ENCODE peak calls at places on chromosomes 6 and 20, in four cellular contexts. B is OCI-LY7, I is fibroblast of lung, E is GM23248. W is an unnamed sample.

GRCh38 chr6:16496210-16496609 is 257.8 kb downstream of the GMPR start:
- DNase-seq in B (no peak), E (no peak), I (no peak), W (no peak)

GRCh38 chr6:147654103-147654845 is 145.8 kb downstream of the SAMD5 start:
- DNase-seq in E (no peak), I (peak; percentile 45), B (no peak), W (no peak)

GRCh38 chr20:44593721-44594120 is 11.3 kb downstream of the PKIG start:
- DNase-seq in E (no peak), I (no peak), B (no peak), W (peak; percentile 16)

GRCh38 chr6:3001773-3002293 is 2.1 kb downstream of the NQO2 start:
- DNase-seq in I (peak; percentile 70), B (peak; percentile 18), E (peak; percentile 93), W (peak; percentile 89)

GRCh38 chr6:84065718-84066290 is 32.2 kb downstream of the MRAP2 start:
- DNase-seq in B (no peak), E (peak; percentile 75), I (peak; percentile 77), W (peak; percentile 25)

GRCh38 chr20:51403465-51404220 is 138.9 kb downstream of the NFATC2 start:
- DNase-seq in I (no peak), E (no peak), B (no peak), W (no peak)

GRCh38 chr6:119129148-119129967 is 50.9 kb upstream of the FAM184A start:
- DNase-seq in B (peak; percentile 72), I (peak; percentile 68), E (peak; percentile 69), W (peak; percentile 75)

GRCh38 chr6:8549381-8549780 is 114.0 kb upstream of the SLC35B3 start:
- DNase-seq in B (no peak), I (no peak), E (no peak), W (no peak)

GRCh38 chr6:82015043-82015442 is 232.5 kb downstream of the IBTK start:
- DNase-seq in I (peak; percentile 32), B (no peak), E (peak; percentile 71), W (peak; percentile 61)

GRCh38 chr6:36834576-36835293 is 4.5 kb downstream of the CPNE5 start:
- DNase-seq in B (no peak), E (no peak), I (no peak), W (no peak)

GRCh38 chr20:63488331-63489251 is 10.3 kb downstream of the EEF1A2 start:
- DNase-seq in B (no peak), E (no peak), I (no peak), W (no peak)

GRCh38 chr20:20410678-20411077 is 42.8 kb downstream of the INSM1 start:
- DNase-seq in E (no peak), B (no peak), I (peak; percentile 20), W (no peak)

GRCh38 chr20:44585042-44585968 is 2.9 kb downstream of the PKIG start:
- DNase-seq in E (no peak), I (no peak), B (peak; percentile 76), W (no peak)

GRCh38 chr6:136927313-136927712 is 5.2 kb downstream of the SLC35D3 start:
- DNase-seq in B (peak; percentile 13), I (no peak), E (no peak), W (peak; percentile 6)

GRCh38 chr20:50930139-50931047 is 844 bp downstream of the ADNP start:
- DNase-seq in E (peak; percentile 64), I (no peak), B (peak; percentile 53), W (no peak)

GRCh38 chr6:149895702-149896310 is 2.1 kb downstream of the RAET1E start:
- DNase-seq in E (peak; percentile 82), I (peak; percentile 75), B (no peak), W (peak; percentile 90)

GRCh38 chr6:52964318-52964717 is 30.8 kb downstream of the GSTA4 start:
- DNase-seq in E (no peak), I (no peak), B (no peak), W (no peak)

GRCh38 chr6:27281105-27281539 is 31.0 kb downstream of the POM121L2 start:
- DNase-seq in I (no peak), B (no peak), E (no peak), W (no peak)

GRCh38 chr20:10671221-10671849 is 2.5 kb downstream of the JAG1 start:
- DNase-seq in B (peak; percentile 28), I (peak; percentile 85), E (peak; percentile 96), W (peak; percentile 95)

GRCh38 chr6:163214259-163214658 is 200.3 kb upstream of the QKI start:
- DNase-seq in E (no peak), B (no peak), I (no peak), W (no peak)

GRCh38 chr6:163218361-163218894 is 196.1 kb upstream of the QKI start:
- DNase-seq in I (no peak), E (no peak), B (no peak), W (no peak)
- H2AFZ ChIP-seq in I (no peak overlapping the region), E (no peak overlapping the region), B (no peak overlapping the region), W (no peak overlapping the region)

DNA sequence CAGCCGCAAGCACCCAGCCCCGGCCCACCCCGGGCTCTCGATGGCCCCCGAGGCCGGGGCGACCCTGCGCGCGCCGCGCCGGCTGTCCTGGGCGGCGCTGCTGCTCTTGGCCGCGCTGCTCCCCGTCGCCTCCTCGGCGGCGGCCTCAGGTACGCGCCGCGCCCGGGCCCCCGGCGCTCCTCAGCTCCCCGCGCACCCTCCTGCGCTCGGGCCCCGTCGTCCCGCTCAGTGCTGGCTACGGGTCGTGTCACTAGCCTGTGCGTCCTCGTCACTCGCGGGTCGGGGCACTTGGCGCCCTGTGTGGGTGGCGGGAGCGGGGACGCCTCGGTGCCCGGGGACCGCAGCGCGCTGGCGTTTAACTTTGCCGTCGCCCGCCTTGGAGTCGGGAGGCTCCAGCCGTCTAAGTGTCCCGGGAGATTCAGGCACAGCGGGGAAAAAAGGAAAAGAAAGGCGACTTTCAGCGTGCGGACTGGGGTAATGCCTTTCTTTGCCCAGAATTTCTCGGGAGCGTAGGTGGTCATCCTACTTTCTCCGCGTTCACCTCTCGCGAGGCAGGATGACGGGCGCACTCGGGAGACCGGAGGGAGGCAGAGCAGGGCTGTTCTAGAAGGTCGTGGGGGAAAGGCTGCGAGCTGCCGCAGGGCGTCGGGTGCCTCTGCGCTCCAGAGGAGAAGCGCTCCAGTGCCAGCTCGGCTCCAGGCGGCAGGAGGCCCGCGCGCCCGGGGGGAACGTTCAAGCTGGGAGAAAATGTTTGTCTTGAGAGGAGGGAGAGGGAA is 545 bp downstream of the FNDC1 start:
- DNase-seq in B (no peak), I (peak; percentile 61), E (peak; percentile 84), W (no peak)
- H2AFZ ChIP-seq in B (no peak overlapping the region), I (no peak overlapping the region), E (peak overlapping the region; percentile 86), W (no peak overlapping the region)

DNA sequence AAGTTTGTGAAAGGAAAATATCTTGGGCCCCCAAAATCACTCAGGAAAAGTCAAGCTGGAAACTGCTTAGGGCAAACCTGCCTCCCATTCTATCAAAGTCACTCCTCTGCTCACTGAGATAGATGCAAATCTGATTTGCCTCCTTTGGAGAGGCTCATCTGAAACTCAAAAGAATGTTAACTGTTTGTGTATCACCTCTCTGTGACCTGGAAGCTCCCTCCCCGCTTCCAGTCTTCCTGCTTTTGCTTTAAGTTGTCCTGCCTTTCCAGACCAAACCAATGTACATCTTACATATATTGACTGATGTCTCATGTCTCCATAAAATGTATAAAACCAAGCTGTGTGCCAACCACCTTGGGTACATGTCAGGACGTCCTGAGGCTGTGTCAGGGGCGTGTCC is 331.4 kb upstream of the QKI start:
- DNase-seq in B (no peak), E (no peak), I (no peak), W (no peak)
- H2AFZ ChIP-seq in B (no peak overlapping the region), E (no peak overlapping the region), I (no peak overlapping the region), W (no peak overlapping the region)

GRCh38 chr20:45902199-45902701 is 9.7 kb downstream of the PLTP start:
- DNase-seq in B (no peak), E (no peak), I (no peak), W (no peak)

GRCh38 chr20:45907219-45907948 is 4.6 kb downstream of the PLTP start:
- DNase-seq in I (no peak), E (no peak), B (no peak), W (no peak)

GRCh38 chr20:45904583-45905504 is 7.1 kb downstream of the PLTP start:
- DNase-seq in I (no peak), B (no peak), E (peak; percentile 18), W (peak; percentile 22)

GRCh38 chr20:45908086-45908485 is 3.9 kb downstream of the PLTP start:
- DNase-seq in E (no peak), I (no peak), B (no peak), W (no peak)

GRCh38 chr20:45905505-45906079 is 6.4 kb downstream of the PLTP start:
- DNase-seq in I (peak; percentile 87), E (peak; percentile 96), B (no peak), W (peak; percentile 99)
- H2AFZ ChIP-seq in I (no peak overlapping the region), E (no peak overlapping the region), B (no peak overlapping the region), W (no peak overlapping the region)

GRCh38 chr20:54199283-54199682 is 8.6 kb upstream of the PFDN4 start:
- DNase-seq in B (no peak), E (no peak), I (no peak), W (no peak)
- H2AFZ ChIP-seq in B (no peak overlapping the region), E (no peak overlapping the region), I (no peak overlapping the region), W (no peak overlapping the region)

GRCh38 chr6:105810922-105811482 is 275.1 kb upstream of the PRDM1 start:
- DNase-seq in E (no peak), I (no peak), B (no peak), W (no peak)
- H2AFZ ChIP-seq in E (peak overlapping the region; percentile 34), I (no peak overlapping the region), B (no peak overlapping the region), W (no peak overlapping the region)

DNA sequence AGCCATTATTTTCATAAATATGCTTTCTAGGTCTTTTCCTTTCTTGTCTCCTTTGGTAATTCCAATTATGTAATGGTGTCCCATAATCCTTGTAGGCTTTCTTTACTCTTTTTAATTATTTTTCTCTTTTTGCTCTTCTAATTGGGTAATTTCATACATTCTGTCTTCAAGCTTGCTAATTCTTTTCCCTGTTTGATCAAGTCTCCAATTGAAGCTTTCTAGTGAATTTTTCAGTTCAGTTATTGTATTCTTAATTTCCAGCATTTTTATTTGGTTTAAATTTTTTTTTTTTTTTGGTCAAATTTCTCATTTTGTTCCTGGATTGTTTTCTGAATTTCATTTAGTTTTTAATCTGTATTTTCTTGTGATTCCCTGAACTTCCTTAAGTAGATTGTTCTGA is 74.9 kb upstream of the UST start:
- DNase-seq in B (no peak), E (no peak), I (no peak), W (no peak)
- H2AFZ ChIP-seq in B (no peak overlapping the region), E (no peak overlapping the region), I (no peak overlapping the region), W (no peak overlapping the region)

GRCh38 chr20:17202030-17202429 is 24.8 kb upstream of the PCSK2 start:
- DNase-seq in I (no peak), B (no peak), E (no peak), W (no peak)

GRCh38 chr20:17197041-17197440 is 29.8 kb upstream of the PCSK2 start:
- DNase-seq in I (no peak), B (no peak), E (no peak), W (no peak)

GRCh38 chr20:17205261-17205660 is 21.6 kb upstream of the PCSK2 start:
- DNase-seq in E (no peak), B (no peak), I (no peak), W (no peak)

GRCh38 chr20:17202668-17203067 is 24.2 kb upstream of the PCSK2 start:
- DNase-seq in E (no peak), I (no peak), B (no peak), W (peak; percentile 24)
- H2AFZ ChIP-seq in E (no peak overlapping the region), I (no peak overlapping the region), B (no peak overlapping the region), W (no peak overlapping the region)

W was measured in PC-3.